ENCODE peak calls at places on chromosomes 16 and 17, in seven cellular contexts. B, Q, Y, J, D, A and N are unnamed samples.
A peak's percentile ranks its signal among the peaks of the same experiment; 100 is the strongest.

GRCh38 chr16:68310441-68311315 is at the start of the genes PRMT7 and SLC7A6OS:
- DNase-seq in A (peak; percentile 87), Q (peak; percentile 94), Y (peak; percentile 95), D (peak; percentile 92), J (peak; percentile 84), B (peak; percentile 87), N (peak; percentile 85)

GRCh38 chr17:82775033-82775823 is 23.4 kb downstream of the TBCD start:
- DNase-seq in A (peak; percentile 76), D (peak; percentile 64), J (peak; percentile 38), Q (peak; percentile 67), B (peak; percentile 49), Y (peak; percentile 31), N (no peak)

GRCh38 chr16:28283798-28284577 is 8.3 kb upstream of the SBK1 start:
- DNase-seq in Y (no peak), A (no peak), D (no peak), B (no peak), Q (no peak), J (no peak), N (no peak)

GRCh38 chr16:9225527-9226316 is 134.3 kb downstream of the HAPSTR1 start:
- DNase-seq in Y (no peak), Q (no peak), D (no peak), J (peak; percentile 5), A (no peak), B (no peak), N (no peak)

GRCh38 chr16:82071421-82071820 is 36.4 kb downstream of the HSD17B2 start:
- DNase-seq in J (no peak), B (no peak), A (no peak), Q (no peak), D (no peak), Y (no peak), N (no peak)

GRCh38 chr17:44348234-44348987 is 3.3 kb downstream of the GRN start:
- DNase-seq in D (no peak), Q (no peak), A (no peak), J (peak; percentile 49), Y (no peak), B (peak; percentile 50), N (no peak)

GRCh38 chr17:56230660-56231059 is 77.4 kb downstream of the ANKFN1 start:
- DNase-seq in D (no peak), J (peak; percentile 83), A (no peak), B (peak; percentile 7), Y (no peak), Q (no peak), N (no peak)

GRCh38 chr16:69123894-69124293 is 8.5 kb downstream of the CHTF8 start:
- DNase-seq in Y (peak; percentile 74), B (peak; percentile 84), J (peak; percentile 72), D (no peak), Q (peak; percentile 73), A (peak; percentile 72), N (no peak)

GRCh38 chr16:48836641-48837040 is 226.7 kb upstream of the N4BP1 start:
- DNase-seq in J (no peak), Y (no peak), Q (no peak), A (no peak), B (no peak), D (no peak), N (no peak)

GRCh38 chr17:76713765-76714164 is 3.0 kb upstream of the MXRA7 start:
- DNase-seq in A (no peak), Q (no peak), Y (no peak), B (no peak), D (no peak), J (no peak), N (no peak)

GRCh38 chr16:65991149-65991701 is 375.3 kb upstream of the CDH5 start:
- DNase-seq in B (no peak), J (no peak), D (no peak), Q (no peak), A (no peak), Y (no peak), N (no peak)

GRCh38 chr16:68909099-68909733 is 65.9 kb downstream of the TANGO6 start:
- DNase-seq in B (no peak), Y (no peak), Q (no peak), A (no peak), D (no peak), J (no peak), N (no peak)

DNA sequence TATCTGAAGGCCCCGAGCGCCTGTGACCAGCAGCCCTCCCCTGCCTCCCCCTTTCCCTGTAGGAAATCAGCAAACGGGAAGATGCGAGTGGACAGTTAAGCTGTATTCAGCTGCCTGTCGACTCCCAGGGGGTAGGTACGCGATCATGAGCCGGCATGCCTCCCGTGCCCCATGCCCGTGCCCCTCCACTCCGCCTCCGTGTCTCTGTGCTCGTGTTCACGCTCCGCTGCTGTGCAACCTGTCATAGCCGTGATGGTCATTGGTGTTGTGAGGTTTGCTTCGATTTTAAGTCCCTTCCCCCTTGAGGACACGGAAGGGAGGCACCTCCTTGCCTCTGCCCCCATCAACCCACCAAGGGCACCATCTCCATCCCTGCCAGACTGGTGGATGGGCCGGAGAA is 34.4 kb downstream of the CACNA1G start:
- DNase-seq in J (no peak), A (no peak), Y (no peak), D (no peak), B (no peak), Q (no peak), N (no peak)
- H3K4me3 ChIP-seq in J (no peak overlapping the region), A (no peak overlapping the region), Y (no peak overlapping the region), D (no peak overlapping the region), B (no peak overlapping the region), Q (no peak overlapping the region), N (no peak overlapping the region)

GRCh38 chr17:75365931-75366275 is 39.6 kb downstream of the GRB2 start:
- DNase-seq in D (no peak), B (no peak), A (no peak), J (no peak), Q (no peak), Y (no peak), N (no peak)

GRCh38 chr17:75364078-75364477 is 41.4 kb downstream of the GRB2 start:
- DNase-seq in Y (no peak), A (no peak), D (no peak), J (peak; percentile 82), Q (no peak), B (peak; percentile 76), N (no peak)

GRCh38 chr17:75367312-75367711 is 38.2 kb downstream of the GRB2 start:
- DNase-seq in Q (no peak), B (peak; percentile 22), J (peak; percentile 14), Y (no peak), D (no peak), A (no peak), N (no peak)

GRCh38 chr17:75366432-75366831 is 39.0 kb downstream of the GRB2 start:
- DNase-seq in D (no peak), J (no peak), Y (no peak), A (peak; percentile 39), B (no peak), Q (no peak), N (no peak)

GRCh38 chr17:75365009-75365930 is 40.2 kb downstream of the GRB2 start:
- DNase-seq in D (no peak), B (no peak), J (no peak), Q (no peak), A (no peak), Y (no peak), N (no peak)
- H3K4me3 ChIP-seq in D (no peak overlapping the region), B (no peak overlapping the region), J (no peak overlapping the region), Q (no peak overlapping the region), A (no peak overlapping the region), Y (no peak overlapping the region), N (no peak overlapping the region)

GRCh38 chr16:56936491-56936890 is 4.5 kb downstream of the HERPUD1 start:
- DNase-seq in D (no peak), B (no peak), Y (no peak), A (no peak), Q (no peak), J (peak; percentile 67), N (no peak)
- H3K4me3 ChIP-seq in D (no peak overlapping the region), B (no peak overlapping the region), Y (no peak overlapping the region), A (peak overlapping the region; percentile 8), Q (no peak overlapping the region), J (peak overlapping the region; percentile 98), N (peak overlapping the region; percentile 7)

GRCh38 chr17:81131486-81132196 is 33.7 kb upstream of the PVALEF start:
- DNase-seq in D (peak; percentile 83), Y (no peak), A (no peak), J (no peak), Q (no peak), B (no peak), N (no peak)
- H3K4me3 ChIP-seq in D (peak overlapping the region; percentile 17), Y (no peak overlapping the region), A (no peak overlapping the region), J (no peak overlapping the region), Q (no peak overlapping the region), B (no peak overlapping the region), N (no peak overlapping the region)

DNA sequence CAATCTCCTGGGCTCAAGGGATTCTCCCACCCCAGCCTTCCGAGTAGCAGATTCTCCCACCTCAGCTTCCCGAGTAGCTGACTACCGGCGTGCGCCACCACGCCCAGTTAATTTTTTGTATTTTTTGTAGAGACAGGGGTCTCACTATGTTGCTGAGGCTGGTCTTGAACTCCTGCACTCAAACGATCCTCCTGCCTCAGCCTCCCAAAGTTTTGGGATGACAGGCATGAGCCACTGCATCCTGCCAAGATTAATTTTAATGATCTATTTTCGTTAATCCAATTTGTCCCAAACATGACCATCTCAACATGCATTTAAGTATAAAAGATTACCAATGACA is 1.2 kb downstream of the ZC3H7A start:
- DNase-seq in A (no peak), D (no peak), Y (no peak), Q (no peak), B (no peak), J (no peak), N (no peak)
- H3K4me3 ChIP-seq in A (peak overlapping the region; percentile 80), D (no peak overlapping the region), Y (peak overlapping the region; percentile 60), Q (peak overlapping the region; percentile 68), B (peak overlapping the region; percentile 68), J (peak overlapping the region; percentile 82), N (peak overlapping the region; percentile 84)

GRCh38 chr16:766820-767640 is 6.5 kb downstream of the MSLN start:
- DNase-seq in B (no peak), Y (no peak), J (no peak), Q (no peak), A (no peak), D (no peak), N (no peak)
- H3K4me3 ChIP-seq in B (no peak overlapping the region), Y (no peak overlapping the region), J (no peak overlapping the region), Q (no peak overlapping the region), A (no peak overlapping the region), D (no peak overlapping the region), N (no peak overlapping the region)

DNA sequence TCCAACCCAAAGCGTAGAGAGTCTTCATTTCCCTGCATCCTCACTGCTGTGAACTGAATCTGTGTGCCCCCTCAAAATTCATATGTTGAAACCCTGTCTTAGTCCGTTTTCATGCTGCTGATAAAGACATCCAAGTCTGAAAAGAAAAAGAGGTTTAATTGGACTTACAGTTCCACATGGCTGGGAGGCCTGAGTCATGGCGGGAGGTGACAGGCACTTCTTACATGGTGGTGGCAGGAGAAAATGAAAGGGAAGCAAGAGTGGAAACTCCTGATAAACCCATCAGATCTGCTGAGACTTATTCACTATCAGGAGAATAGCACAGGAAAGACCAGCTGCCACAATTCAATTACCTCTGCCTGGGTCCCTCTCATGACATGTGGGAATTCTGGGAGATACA is 3.1 kb upstream of the CCDC42 start:
- DNase-seq in D (no peak), J (no peak), Y (no peak), B (no peak), A (no peak), Q (no peak), N (no peak)
- H3K4me3 ChIP-seq in D (no peak overlapping the region), J (no peak overlapping the region), Y (no peak overlapping the region), B (no peak overlapping the region), A (no peak overlapping the region), Q (no peak overlapping the region), N (no peak overlapping the region)